ENCODE peak calls at places on chromosomes 3 and 15, in six cellular contexts. X is progenitor cell of endocrine pancreas, E is kidney epithelial cell, A is cardiac fibroblast, O is H9, B is Calu3. N is an unnamed sample.

GRCh38 chr3:135034291-135034768 is 239.3 kb downstream of the EPHB1 start:
- DNase-seq in X (no peak), O (no peak), A (no peak), B (no peak), E (peak; percentile 19), N (peak; percentile 67)

GRCh38 chr3:77320514-77320913 is 280.6 kb downstream of the ROBO2 start:
- DNase-seq in A (peak; percentile 42), X (no peak), O (no peak), E (no peak), B (no peak), N (peak; percentile 16)

GRCh38 chr3:56557815-56558170 is 818 bp downstream of the CCDC66 start:
- DNase-seq in E (no peak), X (no peak), A (no peak), B (no peak), O (no peak), N (no peak)

GRCh38 chr3:128727996-128728395 is 2.0 kb downstream of the RAB7A start:
- DNase-seq in A (no peak), B (no peak), O (no peak), X (no peak), E (no peak), N (no peak)

GRCh38 chr3:140250010-140250825 is 315.2 kb downstream of the CLSTN2 start:
- DNase-seq in A (no peak), O (no peak), B (no peak), X (no peak), E (no peak), N (no peak)

GRCh38 chr3:163924600-163924999 is 1153.7 kb downstream of the SI start:
- DNase-seq in E (no peak), O (no peak), X (no peak), A (no peak), B (peak; percentile 25), N (no peak)

GRCh38 chr3:37768107-37768809 is 93.4 kb upstream of the CTDSPL start:
- DNase-seq in A (peak; percentile 67), X (no peak), O (no peak), E (peak; percentile 41), B (peak; percentile 64), N (peak; percentile 41)

GRCh38 chr3:62415312-62415791 is 42.0 kb upstream of the FEZF2 start:
- DNase-seq in O (peak; percentile 83), E (no peak), A (no peak), B (no peak), X (no peak), N (peak; percentile 23)

GRCh38 chr3:195238626-195239118 is 32.3 kb downstream of the XXYLT1 start:
- DNase-seq in X (no peak), A (peak; percentile 77), E (no peak), B (no peak), O (peak; percentile 24), N (no peak)

GRCh38 chr15:85314653-85315052 is 65.8 kb upstream of the AKAP13 start:
- DNase-seq in O (no peak), E (no peak), A (no peak), X (no peak), B (no peak), N (no peak)

GRCh38 chr3:134242649-134243637 is 7.7 kb downstream of the RYK start:
- DNase-seq in E (peak; percentile 67), O (no peak), B (peak; percentile 64), A (peak; percentile 78), X (no peak), N (no peak)

GRCh38 chr3:148162132-148162531 is 535.6 kb upstream of the AGTR1 start:
- DNase-seq in E (no peak), O (no peak), A (no peak), B (no peak), X (no peak), N (no peak)

GRCh38 chr15:35289029-35289617 is 204.0 kb upstream of the NANOGP8 start:
- DNase-seq in O (no peak), B (peak; percentile 1), X (no peak), E (no peak), A (peak; percentile 83), N (peak; percentile 25)

GRCh38 chr3:10621749-10622148 is 116.4 kb upstream of the ATP2B2 start:
- DNase-seq in A (no peak), O (no peak), B (no peak), X (no peak), E (no peak), N (no peak)

GRCh38 chr3:106257172-106257571 is 388.4 kb upstream of the CBLB start:
- DNase-seq in X (no peak), B (no peak), E (no peak), O (no peak), A (no peak), N (no peak)

GRCh38 chr3:15427981-15428380 is 583 bp downstream of the EAF1 start:
- DNase-seq in O (no peak), A (peak; percentile 18), B (no peak), X (no peak), E (no peak), N (peak; percentile 10)

GRCh38 chr3:41808152-41808551 is 153.8 kb downstream of the ULK4 start:
- DNase-seq in B (no peak), X (no peak), O (no peak), E (peak; percentile 55), A (peak; percentile 52), N (no peak)

GRCh38 chr3:115204470-115204869 is 57.4 kb upstream of the ZBTB20 start:
- DNase-seq in E (no peak), B (no peak), X (no peak), A (no peak), O (no peak), N (no peak)

GRCh38 chr3:1632128-1632527 is 466.5 kb upstream of the CNTN4 start:
- DNase-seq in B (no peak), X (no peak), E (no peak), O (no peak), A (no peak), N (no peak)

DNA sequence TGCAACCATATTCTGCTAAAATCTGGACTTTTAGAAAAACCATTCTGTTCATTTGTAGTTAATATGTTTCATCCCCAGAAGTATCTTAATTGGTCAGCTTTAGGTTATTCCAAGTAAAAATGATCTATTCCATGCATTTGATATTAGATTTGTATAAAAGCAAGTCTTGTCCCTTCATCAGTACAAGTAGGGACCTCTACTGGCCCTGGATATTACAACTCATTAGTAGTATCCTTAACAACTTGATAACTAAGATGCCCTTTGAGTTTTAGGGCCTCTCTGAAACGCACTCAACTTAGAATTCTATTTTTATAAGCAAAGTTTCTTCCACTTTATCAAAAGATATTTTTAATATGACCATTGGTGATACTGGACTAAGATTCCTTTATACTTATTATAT is 25.3 kb upstream of the SELENOT start:
- DNase-seq in X (no peak), B (no peak), A (peak; percentile 20), E (no peak), O (no peak), N (no peak)
- TF ChIP-seq CTCF in X (no peak), B (no peak), A (no peak), E (no peak), O (peak; percentile 16), N (no peak)

DNA sequence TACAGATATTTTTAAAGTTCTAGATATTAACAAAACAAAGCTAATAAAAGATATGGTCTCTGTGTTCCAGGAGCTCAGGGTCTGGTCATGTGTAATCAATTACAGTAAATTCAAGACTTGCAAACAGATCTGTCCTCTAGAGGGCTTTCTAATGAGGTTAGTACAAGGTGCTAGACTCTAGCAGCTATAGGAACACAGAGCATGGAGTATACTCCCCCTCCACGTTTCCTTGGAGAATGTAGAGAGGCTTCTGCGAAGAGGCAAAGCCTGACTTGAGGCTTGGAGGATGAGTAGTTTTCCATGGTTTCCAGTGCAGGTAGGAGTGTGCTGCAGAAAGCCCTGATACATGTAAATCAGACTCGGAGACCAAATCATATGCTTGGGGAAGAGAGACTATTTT is 32.7 kb upstream of the DLG1 start:
- DNase-seq in O (no peak), E (no peak), B (no peak), A (peak; percentile 23), X (no peak), N (no peak)
- TF ChIP-seq CTCF in O (peak; percentile 38), E (no peak), B (no peak), A (peak; percentile 6), X (no peak), N (no peak)

GRCh38 chr3:187773963-187774789 is 28.9 kb upstream of the BCL6 start:
- DNase-seq in X (no peak), E (no peak), O (no peak), A (no peak), B (no peak), N (no peak)
- TF ChIP-seq CTCF in X (no peak), E (no peak), O (no peak), A (no peak), B (no peak), N (no peak)

GRCh38 chr3:64971584-64971983 is 283.8 kb upstream of the ADAMTS9 start:
- DNase-seq in O (no peak), A (no peak), B (no peak), E (no peak), X (no peak), N (no peak)

GRCh38 chr3:64974401-64974800 is 286.6 kb upstream of the ADAMTS9 start:
- DNase-seq in E (no peak), X (no peak), O (no peak), A (no peak), B (no peak), N (no peak)

GRCh38 chr3:64972793-64973192 is 285.0 kb upstream of the ADAMTS9 start:
- DNase-seq in X (no peak), O (no peak), A (peak; percentile 14), B (no peak), E (peak; percentile 12), N (no peak)

GRCh38 chr3:64975138-64975537 is 287.3 kb upstream of the ADAMTS9 start:
- DNase-seq in A (peak; percentile 61), B (no peak), O (no peak), X (no peak), E (no peak), N (no peak)

DNA sequence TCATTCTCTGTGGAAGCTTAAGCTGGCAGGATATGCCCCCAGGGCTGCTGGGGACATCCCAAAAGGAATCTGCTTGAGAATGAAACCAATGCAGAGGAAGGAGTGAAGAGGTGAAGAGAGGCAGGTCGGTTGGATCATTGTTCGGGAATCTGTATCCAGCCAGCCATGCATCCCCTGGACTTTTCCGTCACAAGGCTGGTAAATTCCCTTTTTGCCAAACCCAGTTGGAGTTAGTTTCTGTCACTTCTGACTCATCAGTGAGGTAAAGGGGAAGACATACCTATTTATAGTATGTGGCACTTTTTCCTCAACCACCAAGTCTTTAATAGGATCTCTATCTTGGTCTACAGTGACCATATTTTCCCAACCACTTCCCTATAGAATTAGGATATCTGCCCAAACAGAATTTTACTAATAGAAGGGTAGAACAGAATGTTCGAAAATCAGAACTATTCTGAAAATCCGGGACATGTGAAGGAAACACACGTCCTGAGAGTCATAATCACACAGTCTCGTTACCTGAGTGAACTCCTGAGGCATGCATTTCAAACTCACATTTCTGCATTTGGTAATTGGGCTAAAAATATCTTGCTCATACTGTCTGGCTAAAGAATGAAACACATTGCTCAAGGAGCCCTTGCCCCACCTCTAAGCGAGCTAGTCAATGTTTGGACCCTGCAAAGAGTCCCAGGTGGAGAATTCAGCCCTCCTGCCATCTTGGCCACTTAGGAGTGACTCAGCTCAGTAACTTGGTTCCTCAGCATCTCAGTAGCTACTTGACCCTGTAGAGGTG is 289.7 kb upstream of the ADAMTS9 start:
- DNase-seq in E (peak; percentile 93), B (peak; percentile 33), X (no peak), O (peak; percentile 35), A (peak; percentile 28), N (no peak)
- TF ChIP-seq CTCF in E (no peak), B (no peak), X (no peak), O (no peak), A (no peak), N (no peak)

DNA sequence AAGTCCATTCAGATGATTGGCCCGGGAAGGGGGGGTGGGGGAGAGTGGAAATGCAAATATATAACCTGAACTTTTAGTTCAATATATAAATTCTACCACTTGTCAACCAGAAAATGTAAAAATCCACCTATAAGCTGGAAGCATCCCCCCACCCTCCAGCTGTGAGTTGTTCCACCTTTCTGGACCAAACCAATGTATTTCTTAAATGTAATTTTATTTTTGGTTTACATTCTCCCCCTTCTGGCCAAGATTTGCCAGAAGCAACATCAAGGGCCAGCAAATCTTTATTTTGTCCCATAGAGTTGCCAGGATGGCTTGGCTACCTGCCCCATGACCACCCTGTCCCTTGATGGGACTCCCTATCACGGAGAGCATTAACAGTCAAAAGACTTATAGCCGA is 545.7 kb downstream of the TBL1XR1 start:
- DNase-seq in X (no peak), O (no peak), A (no peak), B (no peak), E (no peak), N (no peak)
- TF ChIP-seq CTCF in X (no peak), O (peak; percentile 33), A (no peak), B (no peak), E (no peak), N (no peak)

N was measured in nephron progenitor cell.